ENCODE peak calls at places on chromosomes 7 and 10, in eight cellular contexts. M is hepatocyte, U is OCI-LY7, S is GM23248, T is GM23338, E is HCT116, Y is neural progenitor cell, V is SK-N-SH. I is an unnamed sample. For H3K4me1, the result is how much of the 10 kb centered on the place peaks cover.

GRCh38 chr10:49115015-49115795 is at the start of gene VSTM4:
- DNase-seq in M (peak), U (no peak), S (peak), T (peak), E (no peak), Y (peak), V (peak), I (no peak)

GRCh38 chr7:7181519-7182155 is 707 bp upstream of the C1GALT1 start:
- DNase-seq in M (peak), U (peak), S (peak), T (peak), E (peak), Y (peak), V (peak), I (peak)

GRCh38 chr10:64350665-64351064 is 829.5 kb downstream of the REEP3 start:
- DNase-seq in M (no peak), U (no peak), S (no peak), T (no peak), E (no peak), Y (peak), V (no peak), I (no peak)

GRCh38 chr7:25887795-25888559 is 264.0 kb upstream of the NFE2L3 start:
- DNase-seq in M (no peak), U (no peak), S (no peak), T (no peak), E (no peak), Y (no peak), V (no peak), I (no peak)

GRCh38 chr10:35364808-35365207 is 28.5 kb downstream of the CCNY start:
- DNase-seq in M (peak), U (no peak), S (no peak), T (no peak), E (no peak), Y (no peak), V (no peak), I (no peak)

GRCh38 chr7:80686576-80686975 is 48.1 kb downstream of the CD36 start:
- DNase-seq in M (no peak), U (no peak), S (peak), T (no peak), E (no peak), Y (no peak), V (no peak), I (peak)

GRCh38 chr7:1044189-1045037 is at the start of gene GPR146:
- DNase-seq in M (peak), U (peak), S (peak), T (peak), E (peak), Y (peak), V (peak), I (peak)

GRCh38 chr10:71218833-71219120 is 6.4 kb downstream of the UNC5B start:
- DNase-seq in M (no peak), U (no peak), S (no peak), T (no peak), E (no peak), Y (no peak), V (no peak), I (no peak)

GRCh38 chr10:87575851-87576250 is 71.2 kb downstream of the MINPP1 start:
- DNase-seq in M (no peak), U (no peak), S (no peak), T (no peak), E (no peak), Y (no peak), V (no peak), I (no peak)

GRCh38 chr7:91710896-91711295 is 169.6 kb downstream of the MTERF1 start:
- DNase-seq in M (no peak), U (no peak), S (no peak), T (no peak), E (no peak), Y (no peak), V (no peak), I (no peak)

GRCh38 chr7:603152-603941 is 83.7 kb upstream of the PDGFA start:
- DNase-seq in M (no peak), U (no peak), S (no peak), T (no peak), E (no peak), Y (no peak), V (no peak), I (no peak)

GRCh38 chr7:19404912-19405329 is 259.7 kb upstream of the FERD3L start:
- DNase-seq in M (peak), U (no peak), S (peak), T (peak), E (peak), Y (peak), V (no peak), I (peak)

GRCh38 chr7:152579070-152579469 is 96.9 kb downstream of the XRCC2 start:
- DNase-seq in M (no peak), U (no peak), S (peak), T (no peak), E (no peak), Y (no peak), V (no peak), I (no peak)

GRCh38 chr10:109933984-109934565 is 10.8 kb upstream of the XPNPEP1 start:
- DNase-seq in M (no peak), U (no peak), S (peak), T (peak), E (no peak), Y (no peak), V (no peak), I (no peak)

GRCh38 chr7:87877641-87878040 is 1.3 kb downstream of the DBF4 start:
- DNase-seq in M (no peak), U (no peak), S (peak), T (no peak), E (no peak), Y (no peak), V (no peak), I (peak)

GRCh38 chr7:70618020-70618551 is 513.9 kb upstream of the GALNT17 start:
- DNase-seq in M (no peak), U (no peak), S (no peak), T (no peak), E (no peak), Y (no peak), V (no peak), I (no peak)

GRCh38 chr10:31823358-31823757 is 105.3 kb downstream of the ARHGAP12 start:
- DNase-seq in M (no peak), U (no peak), S (no peak), T (no peak), E (no peak), Y (no peak), V (no peak), I (no peak)

GRCh38 chr10:4648968-4649367 is 177.0 kb upstream of the AKR1E2 start:
- DNase-seq in M (no peak), U (no peak), S (no peak), T (no peak), E (no peak), Y (no peak), V (no peak), I (no peak)

GRCh38 chr10:124705817-124706461 is 38.2 kb downstream of the FAM53B start:
- DNase-seq in M (no peak), U (peak), S (no peak), T (no peak), E (no peak), Y (no peak), V (no peak), I (no peak)

GRCh38 chr7:157431951-157432540 is 95.2 kb downstream of the DNAJB6 start:
- DNase-seq in M (no peak), U (no peak), S (no peak), T (no peak), E (no peak), Y (no peak), V (no peak), I (no peak)

GRCh38 chr7:27198871-27199801 is 755 bp downstream of the HOXA13 start:
- DNase-seq in M (no peak), U (peak), S (peak), T (peak), E (no peak), Y (peak), V (peak), I (peak)

GRCh38 chr7:150972094-150972493 is 6.0 kb downstream of the KCNH2 start:
- DNase-seq in M (no peak), U (no peak), S (no peak), T (no peak), E (no peak), Y (peak), V (peak), I (no peak)

GRCh38 chr10:12444981-12445700 is 95.8 kb downstream of the CAMK1D start:
- DNase-seq in M (no peak), U (no peak), S (no peak), T (peak), E (no peak), Y (no peak), V (no peak), I (no peak)

GRCh38 chr10:6299743-6300105 is 97.0 kb downstream of the PFKFB3 start:
- DNase-seq in M (no peak), U (no peak), S (no peak), T (no peak), E (no peak), Y (no peak), V (no peak), I (no peak)

GRCh38 chr7:107971613-107972012 is 31.3 kb downstream of the LAMB1 start:
- DNase-seq in M (no peak), U (no peak), S (peak), T (no peak), E (no peak), Y (no peak), V (no peak), I (no peak)

GRCh38 chr10:11344550-11344949 is 266.9 kb downstream of the USP6NL start:
- DNase-seq in M (no peak), U (no peak), S (no peak), T (peak), E (no peak), Y (no peak), V (no peak), I (no peak)

GRCh38 chr10:21593986-21594385 is 60.0 kb downstream of the MLLT10 start:
- DNase-seq in M (no peak), U (no peak), S (no peak), T (no peak), E (no peak), Y (no peak), V (no peak), I (no peak)

GRCh38 chr10:132417249-132417878 is 20.4 kb downstream of the PWWP2B start:
- DNase-seq in M (no peak), U (no peak), S (no peak), T (no peak), E (no peak), Y (no peak), V (no peak), I (no peak)

GRCh38 chr7:83677180-83677866 is 28.4 kb upstream of the SEMA3E start:
- DNase-seq in M (peak), U (no peak), S (peak), T (no peak), E (peak), Y (no peak), V (peak), I (peak)

GRCh38 chr10:118910702-118911101 is 118.8 kb upstream of the NANOS1 start:
- DNase-seq in M (no peak), U (no peak), S (no peak), T (no peak), E (no peak), Y (no peak), V (no peak), I (no peak)

GRCh38 chr7:110061387-110061786 is 1029.5 kb upstream of the LRRN3 start:
- DNase-seq in M (no peak), U (no peak), S (no peak), T (no peak), E (no peak), Y (no peak), V (no peak), I (no peak)

GRCh38 chr7:110065112-110065511 is 1025.8 kb upstream of the LRRN3 start:
- DNase-seq in M (no peak), U (no peak), S (no peak), T (no peak), E (no peak), Y (no peak), V (no peak), I (no peak)
- TF ChIP-seq EZH2phosphoT487 in M (no peak), U (no peak), S (no peak), T (no peak), E (no peak), Y (no peak), V (no peak), I (no peak)

GRCh38 chr7:138843632-138844580 is 45.9 kb upstream of the ATP6V0A4 start:
- DNase-seq in M (no peak), U (peak), S (no peak), T (peak), E (no peak), Y (no peak), V (no peak), I (no peak)

GRCh38 chr7:138837627-138838026 is 39.6 kb upstream of the ATP6V0A4 start:
- DNase-seq in M (peak), U (no peak), S (no peak), T (no peak), E (no peak), Y (no peak), V (no peak), I (no peak)

GRCh38 chr7:138838166-138838565 is 40.2 kb upstream of the ATP6V0A4 start:
- DNase-seq in M (no peak), U (no peak), S (no peak), T (peak), E (no peak), Y (no peak), V (no peak), I (no peak)

GRCh38 chr7:138842111-138842510 is 44.1 kb upstream of the ATP6V0A4 start:
- DNase-seq in M (peak), U (no peak), S (no peak), T (peak), E (no peak), Y (peak), V (no peak), I (peak)
- H2AFZ ChIP-seq in M (no peak), U (no peak), S (no peak), T (no peak), E (no peak), Y (no peak), V (no peak), I (no peak)

GRCh38 chr7:144483189-144483588 is 79.7 kb upstream of the NOBOX start:
- DNase-seq in M (no peak), U (no peak), S (no peak), T (no peak), E (no peak), Y (no peak), V (no peak), I (no peak)

GRCh38 chr7:144489504-144489903 is 86.0 kb upstream of the NOBOX start:
- DNase-seq in M (no peak), U (no peak), S (no peak), T (no peak), E (no peak), Y (no peak), V (no peak), I (no peak)

GRCh38 chr7:144488977-144489376 is 85.5 kb upstream of the NOBOX start:
- DNase-seq in M (no peak), U (no peak), S (no peak), T (no peak), E (no peak), Y (no peak), V (no peak), I (no peak)

GRCh38 chr7:144484445-144484844 is 81.0 kb upstream of the NOBOX start:
- DNase-seq in M (no peak), U (no peak), S (no peak), T (no peak), E (no peak), Y (no peak), V (no peak), I (no peak)

GRCh38 chr7:144487906-144488305 is 84.4 kb upstream of the NOBOX start:
- DNase-seq in M (no peak), U (no peak), S (no peak), T (peak), E (no peak), Y (peak), V (no peak), I (no peak)
- H3K4me1 ChIP-seq in M (under half), U (under half), S (under half), T (under half), E (under half), Y (under half), V (under half), I (under half)

GRCh38 chr7:17910377-17910776 is 29.9 kb downstream of the SNX13 start:
- DNase-seq in M (no peak), U (no peak), S (no peak), T (no peak), E (no peak), Y (no peak), V (no peak), I (no peak)
- TF ChIP-seq EZH2phosphoT487 in M (no peak), U (no peak), S (no peak), T (no peak), E (no peak), Y (no peak), V (no peak), I (no peak)

DNA sequence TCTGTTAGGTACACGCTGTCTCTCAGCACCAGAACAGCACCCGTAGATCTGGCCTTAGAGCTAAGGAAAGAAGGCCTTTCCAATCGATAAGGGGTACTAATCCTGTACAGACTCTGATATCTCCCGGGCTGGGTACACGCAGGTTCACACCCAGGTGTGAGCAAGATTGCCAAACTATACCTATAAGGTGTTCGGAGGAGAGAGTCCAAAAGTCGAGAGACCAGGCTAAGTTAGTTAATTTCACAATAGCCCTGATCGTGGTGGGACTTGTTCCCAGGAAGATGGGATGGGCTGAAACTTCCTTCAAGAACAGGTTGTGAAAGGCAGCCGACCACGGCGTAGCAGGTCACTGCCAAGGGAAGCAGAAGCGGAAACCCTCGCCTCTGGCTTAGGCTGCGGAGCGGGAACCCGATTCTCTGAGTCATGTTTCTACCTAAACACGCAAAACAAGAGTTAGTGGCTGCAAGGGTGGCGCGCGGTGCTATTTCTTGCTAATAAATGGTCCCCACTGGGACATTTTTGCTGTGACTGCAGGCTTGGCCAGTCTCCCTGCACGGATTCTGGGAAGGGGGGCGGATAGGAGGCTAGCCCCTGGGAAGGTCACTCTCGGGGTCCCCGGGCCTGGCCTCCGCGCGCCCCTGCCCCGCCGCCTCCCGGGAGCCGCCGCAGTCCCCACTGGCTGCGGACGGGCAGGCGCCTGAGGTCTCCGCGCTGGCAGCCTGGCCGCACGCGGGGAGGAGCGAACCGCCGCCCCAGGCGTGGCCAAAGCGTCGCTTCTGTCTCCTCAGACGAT is 75.4 kb upstream of the PDSS1 start:
- DNase-seq in M (peak), U (no peak), S (peak), T (peak), E (no peak), Y (peak), V (peak), I (peak)
- H2AFZ ChIP-seq in M (peak), U (no peak), S (peak), T (peak), E (peak), Y (peak), V (no peak), I (no peak)

GRCh38 chr7:2873146-2873545 is 29.0 kb upstream of the GNA12 start:
- DNase-seq in M (no peak), U (no peak), S (no peak), T (no peak), E (no peak), Y (no peak), V (peak), I (peak)
- H3K4me1 ChIP-seq in M (under half), U (half or more), S (under half), T (under half), E (under half), Y (under half), V (under half), I (under half)

GRCh38 chr10:36872702-36873393 is 252.6 kb upstream of the ANKRD30A start:
- DNase-seq in M (no peak), U (peak), S (no peak), T (no peak), E (no peak), Y (no peak), V (no peak), I (no peak)
- TF ChIP-seq EZH2phosphoT487 in M (no peak), U (no peak), S (no peak), T (no peak), E (no peak), Y (no peak), V (no peak), I (no peak)

GRCh38 chr7:149714910-149715471 is 58.4 kb downstream of the ZNF467 start:
- DNase-seq in M (no peak), U (no peak), S (peak), T (no peak), E (no peak), Y (no peak), V (no peak), I (peak)
- H2AFZ ChIP-seq in M (peak), U (peak), S (peak), T (peak), E (no peak), Y (peak), V (peak), I (peak)

GRCh38 chr10:79111846-79112614 is 43.3 kb downstream of the ZMIZ1 start:
- DNase-seq in M (no peak), U (no peak), S (no peak), T (no peak), E (no peak), Y (no peak), V (no peak), I (no peak)
- H3K4me1 ChIP-seq in M (half or more), U (under half), S (half or more), T (under half), E (under half), Y (under half), V (half or more), I (under half)

I was measured in PC-3.